ENCODE peak calls at places on chromosome X, in five cellular contexts. T is NCI-H1105, S is endodermal cell, Q is pancreas, M is pons. G is an unnamed sample.

GRCh38 chrX:38610839-38611238 is 49.5 kb downstream of the TSPAN7 start:
- DNase-seq in T (no peak), S (no peak), Q (no peak), M (no peak), G (no peak)

GRCh38 chrX:47200385-47201150 is 6.9 kb downstream of the UBA1 start:
- DNase-seq in T (no peak), S (peak; percentile 76), Q (no peak), M (no peak), G (no peak)

GRCh38 chrX:31440546-31440945 is 368.7 kb upstream of the FTHL17 start:
- DNase-seq in T (no peak), S (no peak), Q (no peak), M (no peak), G (no peak)

GRCh38 chrX:132388371-132388770 is 100.5 kb downstream of the MBNL3 start:
- DNase-seq in T (no peak), S (no peak), Q (no peak), M (no peak), G (no peak)

GRCh38 chrX:110944323-110944761 is 148.7 kb upstream of the CHRDL1 start:
- DNase-seq in T (peak; percentile 21), S (peak; percentile 82), Q (peak; percentile 21), M (no peak), G (peak; percentile 85)

GRCh38 chrX:132612990-132613564 is 124.2 kb upstream of the MBNL3 start:
- DNase-seq in T (peak; percentile 55), S (peak; percentile 76), Q (peak; percentile 53), M (peak; percentile 8), G (peak; percentile 29)

GRCh38 chrX:18964880-18965279 is 19.0 kb downstream of the PHKA2 start:
- DNase-seq in T (no peak), S (no peak), Q (no peak), M (no peak), G (no peak)

GRCh38 chrX:40468033-40468979 is 112.5 kb upstream of the ATP6AP2 start:
- DNase-seq in T (peak; percentile 31), S (peak; percentile 81), Q (peak; percentile 59), M (peak; percentile 93), G (peak; percentile 16)

GRCh38 chrX:24260827-24261550 is 52.9 kb downstream of the SUPT20HL2 start:
- DNase-seq in T (no peak), S (no peak), Q (no peak), M (peak; percentile 51), G (no peak)

GRCh38 chrX:153488231-153488914 is 6.4 kb upstream of the BGN start:
- DNase-seq in T (no peak), S (peak; percentile 58), Q (no peak), M (no peak), G (no peak)

G was measured in NCI-H1417.